ENCODE peak calls at places on chromosomes 13 and 19, in ten cellular contexts. G is NCI-H1930; M is stimulated activated CD4-positive, alpha-beta T cell treated with anti-CD3 and anti-CD28 coated beads, Interleukin-4, amount 100 ng/mL, for 4 hours; B is CD8-positive, alpha-beta T cell; T is ACHN; L is activated CD8-positive, alpha-beta T cell treated with anti-CD3 and anti-CD28 coated beads, Interleukin-2, amount 10 ng/mL, durations not matched to agents 7 days and 5 days; R is activated T-helper 1 cell treated with anti-CD3 and anti-CD28 coated beads, Interleukin-2, amount 50 U/mL, for 16 hours; S is HS-5; U is effector memory CD8-positive, alpha-beta T cell; C is head of caudate nucleus. P is an unnamed sample.

GRCh38 chr13:99686157-99686572 is 184.9 kb downstream of the TM9SF2 start:
- DNase-seq in S (no peak), T (no peak), G (no peak), B (no peak), C (no peak), L (no peak), M (no peak), R (no peak), U (no peak), P (no peak)

GRCh38 chr13:76225815-76226489 is 589.8 kb downstream of the LMO7 start:
- DNase-seq in B (no peak), R (no peak), L (no peak), U (no peak), G (no peak), C (peak), T (no peak), S (no peak), M (no peak), P (no peak)

GRCh38 chr19:52270266-52270885 is 989 bp downstream of the ZNF766 start:
- DNase-seq in R (no peak), L (peak), T (peak), G (no peak), C (no peak), M (no peak), B (no peak), S (no peak), U (no peak), P (no peak)

GRCh38 chr19:37468961-37469777 is at the start of gene ZNF570:
- DNase-seq in S (no peak), C (peak), G (peak), L (peak), R (peak), T (no peak), U (peak), M (peak), B (peak), P (peak)

GRCh38 chr13:36251528-36251927 is 37.2 kb upstream of the SOHLH2 start:
- DNase-seq in B (no peak), C (no peak), L (no peak), U (no peak), S (no peak), M (no peak), G (no peak), R (no peak), T (no peak), P (no peak)

GRCh38 chr13:76512676-76513277 is 373.4 kb downstream of the KCTD12 start:
- DNase-seq in S (peak), C (no peak), R (no peak), T (no peak), U (no peak), G (peak), M (no peak), B (no peak), L (no peak), P (no peak)

GRCh38 chr19:33397536-33398360 is 24.2 kb downstream of the CEBPG start:
- DNase-seq in G (no peak), B (no peak), U (no peak), C (no peak), T (no peak), R (no peak), S (no peak), L (no peak), M (no peak), P (no peak)

GRCh38 chr19:752652-753517 is 2.0 kb downstream of the MISP start:
- DNase-seq in M (no peak), C (no peak), B (no peak), U (no peak), R (no peak), T (peak), L (no peak), S (no peak), G (no peak), P (no peak)

GRCh38 chr13:30145709-30146367 is 161.5 kb downstream of the KATNAL1 start:
- DNase-seq in L (no peak), R (no peak), S (no peak), M (no peak), G (no peak), B (no peak), C (no peak), T (no peak), U (no peak), P (no peak)

GRCh38 chr13:40579535-40579934 is 86.9 kb downstream of the FOXO1 start:
- DNase-seq in L (no peak), C (no peak), S (no peak), B (no peak), R (no peak), T (no peak), G (no peak), U (no peak), M (no peak), P (no peak)

GRCh38 chr13:102401305-102401704 is 543 bp downstream of the FGF14 start:
- DNase-seq in U (no peak), M (no peak), T (no peak), C (no peak), G (no peak), S (no peak), B (no peak), L (no peak), R (no peak), P (no peak)

GRCh38 chr19:31121501-31121900 is 227.7 kb downstream of the TSHZ3 start:
- DNase-seq in B (no peak), L (no peak), M (no peak), R (no peak), G (no peak), T (no peak), C (no peak), S (no peak), U (no peak), P (no peak)

GRCh38 chr19:2358548-2359173 is 1.4 kb upstream of the TMPRSS9 start:
- DNase-seq in M (no peak), S (no peak), G (no peak), B (no peak), C (no peak), T (no peak), L (no peak), U (no peak), R (no peak), P (no peak)

GRCh38 chr13:30859326-30859725 is 46.7 kb upstream of the MEDAG start:
- DNase-seq in G (no peak), T (no peak), S (no peak), C (no peak), L (no peak), R (no peak), U (no peak), M (no peak), B (no peak), P (no peak)

GRCh38 chr13:90545070-90545840 is 802.2 kb upstream of the MIR17HG start:
- DNase-seq in B (no peak), G (no peak), M (no peak), C (no peak), L (no peak), R (no peak), S (no peak), T (no peak), U (no peak), P (no peak)

GRCh38 chr19:28899703-28900102 is 313.2 kb downstream of the UQCRFS1 start:
- DNase-seq in B (no peak), C (no peak), T (no peak), L (no peak), R (no peak), M (no peak), S (no peak), G (no peak), U (no peak), P (no peak)

GRCh38 chr19:28305513-28305912 is 907.4 kb downstream of the UQCRFS1 start:
- DNase-seq in S (no peak), M (no peak), T (no peak), R (no peak), G (no peak), L (no peak), U (no peak), C (no peak), B (no peak), P (no peak)

GRCh38 chr13:98083936-98084335 is 59.0 kb upstream of the FARP1 start:
- DNase-seq in G (no peak), L (no peak), C (no peak), R (no peak), T (no peak), B (no peak), U (no peak), M (no peak), S (no peak), P (no peak)

GRCh38 chr13:66665991-66666390 is 564.1 kb downstream of the PCDH9 start:
- DNase-seq in U (no peak), T (peak), R (no peak), C (peak), B (no peak), S (peak), M (no peak), G (no peak), L (no peak), P (no peak)

GRCh38 chr13:111902726-111903125 is 164.2 kb upstream of the SOX1 start:
- DNase-seq in G (no peak), U (no peak), B (no peak), S (no peak), C (no peak), M (no peak), L (no peak), R (no peak), T (no peak), P (no peak)

GRCh38 chr13:40981361-40981760 is 37.8 kb downstream of the ELF1 start:
- DNase-seq in C (no peak), B (no peak), R (no peak), G (no peak), S (no peak), U (no peak), L (no peak), M (no peak), T (no peak), P (no peak)

GRCh38 chr19:12450817-12451216 is 10.0 kb upstream of the ZNF443 start:
- DNase-seq in U (no peak), T (no peak), B (no peak), R (no peak), S (no peak), G (no peak), C (no peak), M (no peak), L (no peak), P (no peak)

GRCh38 chr19:41367848-41368301 is 3.9 kb upstream of the B9D2 start:
- DNase-seq in T (peak), M (no peak), R (no peak), U (no peak), B (no peak), C (no peak), L (no peak), G (no peak), S (peak), P (no peak)

GRCh38 chr13:78631077-78631476 is 27.7 kb upstream of the POU4F1 start:
- DNase-seq in T (no peak), M (no peak), L (no peak), B (no peak), U (no peak), R (no peak), G (no peak), C (no peak), S (no peak), P (no peak)

GRCh38 chr13:105994340-105994739 is 541.1 kb downstream of the EFNB2 start:
- DNase-seq in L (no peak), B (no peak), R (no peak), M (no peak), C (no peak), T (no peak), S (no peak), U (no peak), G (no peak), P (no peak)

GRCh38 chr13:81446441-81446840 is 1105.5 kb upstream of the SPRY2 start:
- DNase-seq in B (no peak), T (no peak), C (no peak), G (no peak), M (no peak), R (no peak), S (no peak), L (no peak), U (no peak), P (no peak)

GRCh38 chr19:46714523-46715106 is 2.3 kb downstream of the PRKD2 start:
- DNase-seq in B (no peak), S (no peak), M (peak), R (peak), G (no peak), L (peak), C (no peak), U (peak), T (no peak), P (peak)

GRCh38 chr19:37654525-37654832 is 786 bp downstream of the ZFP30 start:
- DNase-seq in B (no peak), T (peak), L (no peak), S (no peak), M (no peak), R (no peak), C (peak), U (peak), G (no peak), P (no peak)

GRCh38 chr13:24176351-24177101 is 16.0 kb downstream of the SPATA13 start:
- DNase-seq in B (no peak), L (no peak), M (no peak), T (no peak), S (no peak), C (no peak), R (no peak), G (no peak), U (no peak), P (no peak)

GRCh38 chr19:7900931-7901330 is 2.7 kb upstream of the MAP2K7 start:
- DNase-seq in S (no peak), R (no peak), G (no peak), U (no peak), M (no peak), T (no peak), C (no peak), L (no peak), B (no peak), P (no peak)

GRCh38 chr19:36151144-36152051 is 849 bp downstream of the COX7A1 start:
- DNase-seq in U (no peak), S (no peak), B (no peak), G (no peak), M (no peak), T (no peak), R (no peak), L (no peak), C (no peak), P (no peak)

GRCh38 chr13:106432636-106433035 is 102.8 kb downstream of the EFNB2 start:
- DNase-seq in M (no peak), R (no peak), G (no peak), U (no peak), B (no peak), S (no peak), C (no peak), L (no peak), T (no peak), P (no peak)

GRCh38 chr19:52188822-52189744 is 769 bp upstream of the PPP2R1A start:
- DNase-seq in M (no peak), U (no peak), L (no peak), C (no peak), S (no peak), T (no peak), G (no peak), B (no peak), R (no peak), P (no peak)

GRCh38 chr13:28402057-28402381 is 92.9 kb downstream of the FLT1 start:
- DNase-seq in L (no peak), S (no peak), T (no peak), C (no peak), G (no peak), M (no peak), R (no peak), U (no peak), B (no peak), P (no peak)

GRCh38 chr19:46147791-46148288 is at the start of gene IGFL2:
- DNase-seq in U (no peak), T (no peak), B (no peak), R (no peak), S (no peak), L (no peak), C (no peak), G (no peak), M (peak), P (no peak)

GRCh38 chr19:50925734-50926133 is 14.5 kb upstream of the KLK4 start:
- DNase-seq in U (no peak), B (no peak), S (no peak), C (no peak), L (no peak), T (no peak), G (no peak), M (no peak), R (no peak), P (no peak)

GRCh38 chr13:43266953-43267615 is 243.7 kb downstream of the DNAJC15 start:
- DNase-seq in M (no peak), S (no peak), L (no peak), T (no peak), G (no peak), C (no peak), R (no peak), B (no peak), U (no peak), P (no peak)

P was measured in CD8-positive, alpha-beta memory T cell.